ENCODE peak calls at places on chromosomes 6 and 20, in seven cellular contexts. One of them, this sample, is unnamed.

GRCh38 chr6:74280130-74280692 is 584.2 kb downstream of the CD109 start:
- DNase-seq in left cardiac atrium: no peak
- DNase-seq in BE2C: no peak
- DNase-seq in tibial artery: no peak
- DNase-seq in lung microvascular endothelial cell: peak; percentile 21
- DNase-seq in natural killer cell treated with Interleukin-12 subunit alpha and Interleukin-12 subunit beta and Interleukin-15 and Interleukin-18, amount 100 ng/mL, for 72 hours: no peak
- DNase-seq in stimulated activated naive CD8-positive, alpha-beta T cell treated with anti-CD3 and anti-CD28 coated beads, Interleukin-15, Interleukin-2, amounts not matched to agents 100 U/mL and 50 U/mL, for 24 hours: no peak
- DNase-seq in this sample: no peak

GRCh38 chr6:165245287-165245686 is 64.1 kb downstream of the C6orf118 start:
- DNase-seq in BE2C: no peak
- DNase-seq in natural killer cell treated with Interleukin-12 subunit alpha and Interleukin-12 subunit beta and Interleukin-15 and Interleukin-18, amount 100 ng/mL, for 72 hours: no peak
- DNase-seq in stimulated activated naive CD8-positive, alpha-beta T cell treated with anti-CD3 and anti-CD28 coated beads, Interleukin-15, Interleukin-2, amounts not matched to agents 100 U/mL and 50 U/mL, for 24 hours: no peak
- DNase-seq in lung microvascular endothelial cell: peak; percentile 49
- DNase-seq in tibial artery: no peak
- DNase-seq in left cardiac atrium: no peak
- DNase-seq in this sample: no peak

GRCh38 chr6:133991096-133991593 is 38.1 kb downstream of the TBPL1 start:
- DNase-seq in left cardiac atrium: no peak
- DNase-seq in BE2C: no peak
- DNase-seq in stimulated activated naive CD8-positive, alpha-beta T cell treated with anti-CD3 and anti-CD28 coated beads, Interleukin-15, Interleukin-2, amounts not matched to agents 100 U/mL and 50 U/mL, for 24 hours: no peak
- DNase-seq in tibial artery: no peak
- DNase-seq in natural killer cell treated with Interleukin-12 subunit alpha and Interleukin-12 subunit beta and Interleukin-15 and Interleukin-18, amount 100 ng/mL, for 72 hours: no peak
- DNase-seq in lung microvascular endothelial cell: peak; percentile 60
- DNase-seq in this sample: no peak

GRCh38 chr6:46390153-46390876 is 100.9 kb downstream of the RCAN2 start:
- DNase-seq in stimulated activated naive CD8-positive, alpha-beta T cell treated with anti-CD3 and anti-CD28 coated beads, Interleukin-15, Interleukin-2, amounts not matched to agents 100 U/mL and 50 U/mL, for 24 hours: no peak
- DNase-seq in natural killer cell treated with Interleukin-12 subunit alpha and Interleukin-12 subunit beta and Interleukin-15 and Interleukin-18, amount 100 ng/mL, for 72 hours: no peak
- DNase-seq in left cardiac atrium: no peak
- DNase-seq in tibial artery: no peak
- DNase-seq in lung microvascular endothelial cell: no peak
- DNase-seq in BE2C: no peak
- DNase-seq in this sample: no peak

GRCh38 chr6:168542301-168542700 is 101.3 kb downstream of the SMOC2 start:
- DNase-seq in left cardiac atrium: no peak
- DNase-seq in stimulated activated naive CD8-positive, alpha-beta T cell treated with anti-CD3 and anti-CD28 coated beads, Interleukin-15, Interleukin-2, amounts not matched to agents 100 U/mL and 50 U/mL, for 24 hours: no peak
- DNase-seq in tibial artery: no peak
- DNase-seq in lung microvascular endothelial cell: no peak
- DNase-seq in BE2C: no peak
- DNase-seq in natural killer cell treated with Interleukin-12 subunit alpha and Interleukin-12 subunit beta and Interleukin-15 and Interleukin-18, amount 100 ng/mL, for 72 hours: no peak
- DNase-seq in this sample: no peak

GRCh38 chr6:31495580-31495979 is 2.4 kb upstream of the MICB start:
- DNase-seq in BE2C: no peak
- DNase-seq in lung microvascular endothelial cell: no peak
- DNase-seq in stimulated activated naive CD8-positive, alpha-beta T cell treated with anti-CD3 and anti-CD28 coated beads, Interleukin-15, Interleukin-2, amounts not matched to agents 100 U/mL and 50 U/mL, for 24 hours: no peak
- DNase-seq in tibial artery: no peak
- DNase-seq in natural killer cell treated with Interleukin-12 subunit alpha and Interleukin-12 subunit beta and Interleukin-15 and Interleukin-18, amount 100 ng/mL, for 72 hours: no peak
- DNase-seq in left cardiac atrium: no peak
- DNase-seq in this sample: no peak

GRCh38 chr6:41723178-41723935 is 12.1 kb downstream of the TFEB start:
- DNase-seq in BE2C: peak; percentile 70
- DNase-seq in left cardiac atrium: peak; percentile 83
- DNase-seq in natural killer cell treated with Interleukin-12 subunit alpha and Interleukin-12 subunit beta and Interleukin-15 and Interleukin-18, amount 100 ng/mL, for 72 hours: peak; percentile 92
- DNase-seq in tibial artery: peak; percentile 80
- DNase-seq in lung microvascular endothelial cell: peak; percentile 20
- DNase-seq in stimulated activated naive CD8-positive, alpha-beta T cell treated with anti-CD3 and anti-CD28 coated beads, Interleukin-15, Interleukin-2, amounts not matched to agents 100 U/mL and 50 U/mL, for 24 hours: peak; percentile 43
- DNase-seq in this sample: peak; percentile 92

GRCh38 chr20:54633903-54634302 is 158.5 kb downstream of the DOK5 start:
- DNase-seq in BE2C: no peak
- DNase-seq in stimulated activated naive CD8-positive, alpha-beta T cell treated with anti-CD3 and anti-CD28 coated beads, Interleukin-15, Interleukin-2, amounts not matched to agents 100 U/mL and 50 U/mL, for 24 hours: no peak
- DNase-seq in natural killer cell treated with Interleukin-12 subunit alpha and Interleukin-12 subunit beta and Interleukin-15 and Interleukin-18, amount 100 ng/mL, for 72 hours: no peak
- DNase-seq in tibial artery: no peak
- DNase-seq in lung microvascular endothelial cell: no peak
- DNase-seq in left cardiac atrium: no peak
- DNase-seq in this sample: peak; percentile 69

GRCh38 chr6:40789143-40789764 is 202.1 kb upstream of the LRFN2 start:
- DNase-seq in BE2C: peak; percentile 26
- DNase-seq in natural killer cell treated with Interleukin-12 subunit alpha and Interleukin-12 subunit beta and Interleukin-15 and Interleukin-18, amount 100 ng/mL, for 72 hours: peak; percentile 64
- DNase-seq in stimulated activated naive CD8-positive, alpha-beta T cell treated with anti-CD3 and anti-CD28 coated beads, Interleukin-15, Interleukin-2, amounts not matched to agents 100 U/mL and 50 U/mL, for 24 hours: peak; percentile 14
- DNase-seq in tibial artery: no peak
- DNase-seq in left cardiac atrium: no peak
- DNase-seq in lung microvascular endothelial cell: peak; percentile 92
- DNase-seq in this sample: peak; percentile 37

GRCh38 chr6:170393807-170394399 is 87.3 kb downstream of the FAM120B start:
- DNase-seq in lung microvascular endothelial cell: no peak
- DNase-seq in BE2C: no peak
- DNase-seq in left cardiac atrium: no peak
- DNase-seq in natural killer cell treated with Interleukin-12 subunit alpha and Interleukin-12 subunit beta and Interleukin-15 and Interleukin-18, amount 100 ng/mL, for 72 hours: no peak
- DNase-seq in stimulated activated naive CD8-positive, alpha-beta T cell treated with anti-CD3 and anti-CD28 coated beads, Interleukin-15, Interleukin-2, amounts not matched to agents 100 U/mL and 50 U/mL, for 24 hours: peak; percentile 66
- DNase-seq in tibial artery: no peak
- DNase-seq in this sample: no peak

GRCh38 chr6:90107721-90108364 is 188.8 kb downstream of the BACH2 start:
- DNase-seq in tibial artery: no peak
- DNase-seq in BE2C: no peak
- DNase-seq in stimulated activated naive CD8-positive, alpha-beta T cell treated with anti-CD3 and anti-CD28 coated beads, Interleukin-15, Interleukin-2, amounts not matched to agents 100 U/mL and 50 U/mL, for 24 hours: peak; percentile 44
- DNase-seq in natural killer cell treated with Interleukin-12 subunit alpha and Interleukin-12 subunit beta and Interleukin-15 and Interleukin-18, amount 100 ng/mL, for 72 hours: no peak
- DNase-seq in left cardiac atrium: no peak
- DNase-seq in lung microvascular endothelial cell: no peak
- DNase-seq in this sample: no peak

GRCh38 chr6:169188051-169188863 is 65.4 kb downstream of the THBS2 start:
- DNase-seq in BE2C: no peak
- DNase-seq in lung microvascular endothelial cell: no peak
- DNase-seq in left cardiac atrium: no peak
- DNase-seq in natural killer cell treated with Interleukin-12 subunit alpha and Interleukin-12 subunit beta and Interleukin-15 and Interleukin-18, amount 100 ng/mL, for 72 hours: no peak
- DNase-seq in tibial artery: no peak
- DNase-seq in stimulated activated naive CD8-positive, alpha-beta T cell treated with anti-CD3 and anti-CD28 coated beads, Interleukin-15, Interleukin-2, amounts not matched to agents 100 U/mL and 50 U/mL, for 24 hours: no peak
- DNase-seq in this sample: no peak

GRCh38 chr20:11686900-11687543 is 230.7 kb upstream of the BTBD3 start:
- DNase-seq in stimulated activated naive CD8-positive, alpha-beta T cell treated with anti-CD3 and anti-CD28 coated beads, Interleukin-15, Interleukin-2, amounts not matched to agents 100 U/mL and 50 U/mL, for 24 hours: no peak
- DNase-seq in natural killer cell treated with Interleukin-12 subunit alpha and Interleukin-12 subunit beta and Interleukin-15 and Interleukin-18, amount 100 ng/mL, for 72 hours: no peak
- DNase-seq in tibial artery: no peak
- DNase-seq in left cardiac atrium: peak; percentile 34
- DNase-seq in BE2C: peak; percentile 14
- DNase-seq in lung microvascular endothelial cell: peak; percentile 5
- DNase-seq in this sample: no peak

GRCh38 chr20:52096117-52096516 is 95.5 kb downstream of the ZFP64 start:
- DNase-seq in BE2C: no peak
- DNase-seq in tibial artery: no peak
- DNase-seq in natural killer cell treated with Interleukin-12 subunit alpha and Interleukin-12 subunit beta and Interleukin-15 and Interleukin-18, amount 100 ng/mL, for 72 hours: no peak
- DNase-seq in stimulated activated naive CD8-positive, alpha-beta T cell treated with anti-CD3 and anti-CD28 coated beads, Interleukin-15, Interleukin-2, amounts not matched to agents 100 U/mL and 50 U/mL, for 24 hours: no peak
- DNase-seq in lung microvascular endothelial cell: no peak
- DNase-seq in left cardiac atrium: no peak
- DNase-seq in this sample: no peak

GRCh38 chr6:125596020-125596419 is 153.4 kb upstream of the HEY2 start:
- DNase-seq in left cardiac atrium: no peak
- DNase-seq in lung microvascular endothelial cell: no peak
- DNase-seq in BE2C: no peak
- DNase-seq in tibial artery: no peak
- DNase-seq in natural killer cell treated with Interleukin-12 subunit alpha and Interleukin-12 subunit beta and Interleukin-15 and Interleukin-18, amount 100 ng/mL, for 72 hours: no peak
- DNase-seq in stimulated activated naive CD8-positive, alpha-beta T cell treated with anti-CD3 and anti-CD28 coated beads, Interleukin-15, Interleukin-2, amounts not matched to agents 100 U/mL and 50 U/mL, for 24 hours: no peak
- DNase-seq in this sample: no peak

GRCh38 chr6:43575105-43575771 is 600 bp downstream of the XPO5 start:
- DNase-seq in BE2C: peak; percentile 54
- DNase-seq in tibial artery: peak; percentile 21
- DNase-seq in left cardiac atrium: no peak
- DNase-seq in natural killer cell treated with Interleukin-12 subunit alpha and Interleukin-12 subunit beta and Interleukin-15 and Interleukin-18, amount 100 ng/mL, for 72 hours: peak; percentile 77
- DNase-seq in lung microvascular endothelial cell: peak; percentile 47
- DNase-seq in stimulated activated naive CD8-positive, alpha-beta T cell treated with anti-CD3 and anti-CD28 coated beads, Interleukin-15, Interleukin-2, amounts not matched to agents 100 U/mL and 50 U/mL, for 24 hours: peak; percentile 62
- DNase-seq in this sample: no peak

GRCh38 chr20:36575066-36575743 is 1.8 kb downstream of the TGIF2 start:
- DNase-seq in lung microvascular endothelial cell: peak; percentile 36
- DNase-seq in stimulated activated naive CD8-positive, alpha-beta T cell treated with anti-CD3 and anti-CD28 coated beads, Interleukin-15, Interleukin-2, amounts not matched to agents 100 U/mL and 50 U/mL, for 24 hours: peak; percentile 27
- DNase-seq in tibial artery: no peak
- DNase-seq in BE2C: peak; percentile 91
- DNase-seq in natural killer cell treated with Interleukin-12 subunit alpha and Interleukin-12 subunit beta and Interleukin-15 and Interleukin-18, amount 100 ng/mL, for 72 hours: no peak
- DNase-seq in left cardiac atrium: peak; percentile 71
- DNase-seq in this sample: peak; percentile 50

GRCh38 chr6:33592595-33593413 is 12.7 kb upstream of the BAK1 start:
- DNase-seq in tibial artery: no peak
- DNase-seq in lung microvascular endothelial cell: no peak
- DNase-seq in natural killer cell treated with Interleukin-12 subunit alpha and Interleukin-12 subunit beta and Interleukin-15 and Interleukin-18, amount 100 ng/mL, for 72 hours: no peak
- DNase-seq in stimulated activated naive CD8-positive, alpha-beta T cell treated with anti-CD3 and anti-CD28 coated beads, Interleukin-15, Interleukin-2, amounts not matched to agents 100 U/mL and 50 U/mL, for 24 hours: peak; percentile 61
- DNase-seq in BE2C: no peak
- DNase-seq in left cardiac atrium: no peak
- DNase-seq in this sample: peak; percentile 75

GRCh38 chr20:41927189-41927588 is 309.0 kb upstream of the CHD6 start:
- DNase-seq in lung microvascular endothelial cell: no peak
- DNase-seq in natural killer cell treated with Interleukin-12 subunit alpha and Interleukin-12 subunit beta and Interleukin-15 and Interleukin-18, amount 100 ng/mL, for 72 hours: no peak
- DNase-seq in left cardiac atrium: no peak
- DNase-seq in tibial artery: no peak
- DNase-seq in stimulated activated naive CD8-positive, alpha-beta T cell treated with anti-CD3 and anti-CD28 coated beads, Interleukin-15, Interleukin-2, amounts not matched to agents 100 U/mL and 50 U/mL, for 24 hours: no peak
- DNase-seq in BE2C: no peak
- DNase-seq in this sample: no peak

GRCh38 chr6:36204068-36204753 is 7.7 kb downstream of the BRPF3 start:
- DNase-seq in lung microvascular endothelial cell: no peak
- DNase-seq in tibial artery: no peak
- DNase-seq in stimulated activated naive CD8-positive, alpha-beta T cell treated with anti-CD3 and anti-CD28 coated beads, Interleukin-15, Interleukin-2, amounts not matched to agents 100 U/mL and 50 U/mL, for 24 hours: peak; percentile 30
- DNase-seq in left cardiac atrium: no peak
- DNase-seq in BE2C: no peak
- DNase-seq in natural killer cell treated with Interleukin-12 subunit alpha and Interleukin-12 subunit beta and Interleukin-15 and Interleukin-18, amount 100 ng/mL, for 72 hours: peak; percentile 88
- DNase-seq in this sample: peak; percentile 47

GRCh38 chr6:41935190-41935569 is 6.4 kb downstream of the CCND3 start:
- DNase-seq in stimulated activated naive CD8-positive, alpha-beta T cell treated with anti-CD3 and anti-CD28 coated beads, Interleukin-15, Interleukin-2, amounts not matched to agents 100 U/mL and 50 U/mL, for 24 hours: no peak
- DNase-seq in BE2C: no peak
- DNase-seq in left cardiac atrium: no peak
- DNase-seq in tibial artery: no peak
- DNase-seq in natural killer cell treated with Interleukin-12 subunit alpha and Interleukin-12 subunit beta and Interleukin-15 and Interleukin-18, amount 100 ng/mL, for 72 hours: no peak
- DNase-seq in lung microvascular endothelial cell: no peak
- DNase-seq in this sample: no peak

GRCh38 chr6:137542713-137543112 is 48.5 kb upstream of the OLIG3 start:
- DNase-seq in lung microvascular endothelial cell: no peak
- DNase-seq in tibial artery: no peak
- DNase-seq in stimulated activated naive CD8-positive, alpha-beta T cell treated with anti-CD3 and anti-CD28 coated beads, Interleukin-15, Interleukin-2, amounts not matched to agents 100 U/mL and 50 U/mL, for 24 hours: no peak
- DNase-seq in BE2C: no peak
- DNase-seq in left cardiac atrium: no peak
- DNase-seq in natural killer cell treated with Interleukin-12 subunit alpha and Interleukin-12 subunit beta and Interleukin-15 and Interleukin-18, amount 100 ng/mL, for 72 hours: no peak
- DNase-seq in this sample: no peak

GRCh38 chr6:108653864-108654402 is 93.2 kb downstream of the FOXO3 start:
- DNase-seq in lung microvascular endothelial cell: peak; percentile 15
- DNase-seq in BE2C: no peak
- DNase-seq in tibial artery: peak; percentile 81
- DNase-seq in left cardiac atrium: peak; percentile 66
- DNase-seq in natural killer cell treated with Interleukin-12 subunit alpha and Interleukin-12 subunit beta and Interleukin-15 and Interleukin-18, amount 100 ng/mL, for 72 hours: no peak
- DNase-seq in stimulated activated naive CD8-positive, alpha-beta T cell treated with anti-CD3 and anti-CD28 coated beads, Interleukin-15, Interleukin-2, amounts not matched to agents 100 U/mL and 50 U/mL, for 24 hours: no peak
- DNase-seq in this sample: no peak

GRCh38 chr20:36959242-36959641 is 7.7 kb upstream of the SAMHD1 start:
- DNase-seq in lung microvascular endothelial cell: no peak
- DNase-seq in BE2C: no peak
- DNase-seq in tibial artery: no peak
- DNase-seq in stimulated activated naive CD8-positive, alpha-beta T cell treated with anti-CD3 and anti-CD28 coated beads, Interleukin-15, Interleukin-2, amounts not matched to agents 100 U/mL and 50 U/mL, for 24 hours: no peak
- DNase-seq in left cardiac atrium: no peak
- DNase-seq in natural killer cell treated with Interleukin-12 subunit alpha and Interleukin-12 subunit beta and Interleukin-15 and Interleukin-18, amount 100 ng/mL, for 72 hours: no peak
- DNase-seq in this sample: no peak

GRCh38 chr6:149015224-149015876 is 268.5 kb downstream of the UST start:
- DNase-seq in left cardiac atrium: no peak
- DNase-seq in tibial artery: no peak
- DNase-seq in stimulated activated naive CD8-positive, alpha-beta T cell treated with anti-CD3 and anti-CD28 coated beads, Interleukin-15, Interleukin-2, amounts not matched to agents 100 U/mL and 50 U/mL, for 24 hours: no peak
- DNase-seq in lung microvascular endothelial cell: no peak
- DNase-seq in natural killer cell treated with Interleukin-12 subunit alpha and Interleukin-12 subunit beta and Interleukin-15 and Interleukin-18, amount 100 ng/mL, for 72 hours: no peak
- DNase-seq in BE2C: no peak
- DNase-seq in this sample: no peak

GRCh38 chr6:118565317-118565960 is 17.3 kb downstream of the PLN start:
- DNase-seq in natural killer cell treated with Interleukin-12 subunit alpha and Interleukin-12 subunit beta and Interleukin-15 and Interleukin-18, amount 100 ng/mL, for 72 hours: no peak
- DNase-seq in lung microvascular endothelial cell: peak; percentile 41
- DNase-seq in tibial artery: no peak
- DNase-seq in stimulated activated naive CD8-positive, alpha-beta T cell treated with anti-CD3 and anti-CD28 coated beads, Interleukin-15, Interleukin-2, amounts not matched to agents 100 U/mL and 50 U/mL, for 24 hours: no peak
- DNase-seq in left cardiac atrium: no peak
- DNase-seq in BE2C: no peak
- DNase-seq in this sample: peak; percentile 63

GRCh38 chr6:85250586-85251216 is 199.2 kb upstream of the NT5E start:
- DNase-seq in stimulated activated naive CD8-positive, alpha-beta T cell treated with anti-CD3 and anti-CD28 coated beads, Interleukin-15, Interleukin-2, amounts not matched to agents 100 U/mL and 50 U/mL, for 24 hours: no peak
- DNase-seq in lung microvascular endothelial cell: peak; percentile 93
- DNase-seq in BE2C: no peak
- DNase-seq in natural killer cell treated with Interleukin-12 subunit alpha and Interleukin-12 subunit beta and Interleukin-15 and Interleukin-18, amount 100 ng/mL, for 72 hours: no peak
- DNase-seq in left cardiac atrium: no peak
- DNase-seq in tibial artery: no peak
- DNase-seq in this sample: no peak

GRCh38 chr20:16661738-16662137 is 68.1 kb upstream of the SNRPB2 start:
- DNase-seq in lung microvascular endothelial cell: peak; percentile 3
- DNase-seq in stimulated activated naive CD8-positive, alpha-beta T cell treated with anti-CD3 and anti-CD28 coated beads, Interleukin-15, Interleukin-2, amounts not matched to agents 100 U/mL and 50 U/mL, for 24 hours: no peak
- DNase-seq in natural killer cell treated with Interleukin-12 subunit alpha and Interleukin-12 subunit beta and Interleukin-15 and Interleukin-18, amount 100 ng/mL, for 72 hours: no peak
- DNase-seq in BE2C: no peak
- DNase-seq in tibial artery: no peak
- DNase-seq in left cardiac atrium: no peak
- DNase-seq in this sample: no peak

GRCh38 chr6:67629268-67629667 is 1005.8 kb upstream of the ADGRB3 start:
- DNase-seq in natural killer cell treated with Interleukin-12 subunit alpha and Interleukin-12 subunit beta and Interleukin-15 and Interleukin-18, amount 100 ng/mL, for 72 hours: no peak
- DNase-seq in left cardiac atrium: no peak
- DNase-seq in tibial artery: no peak
- DNase-seq in stimulated activated naive CD8-positive, alpha-beta T cell treated with anti-CD3 and anti-CD28 coated beads, Interleukin-15, Interleukin-2, amounts not matched to agents 100 U/mL and 50 U/mL, for 24 hours: no peak
- DNase-seq in lung microvascular endothelial cell: peak; percentile 1
- DNase-seq in BE2C: no peak
- DNase-seq in this sample: no peak

GRCh38 chr6:38997128-38997761 is 51.3 kb upstream of the GLP1R start:
- DNase-seq in stimulated activated naive CD8-positive, alpha-beta T cell treated with anti-CD3 and anti-CD28 coated beads, Interleukin-15, Interleukin-2, amounts not matched to agents 100 U/mL and 50 U/mL, for 24 hours: peak; percentile 60
- DNase-seq in natural killer cell treated with Interleukin-12 subunit alpha and Interleukin-12 subunit beta and Interleukin-15 and Interleukin-18, amount 100 ng/mL, for 72 hours: no peak
- DNase-seq in lung microvascular endothelial cell: peak; percentile 33
- DNase-seq in BE2C: peak; percentile 49
- DNase-seq in left cardiac atrium: peak; percentile 28
- DNase-seq in tibial artery: no peak
- DNase-seq in this sample: no peak

GRCh38 chr20:10463622-10464021 is 28.5 kb downstream of the SLX4IP start:
- DNase-seq in tibial artery: no peak
- DNase-seq in BE2C: no peak
- DNase-seq in left cardiac atrium: no peak
- DNase-seq in lung microvascular endothelial cell: no peak
- DNase-seq in stimulated activated naive CD8-positive, alpha-beta T cell treated with anti-CD3 and anti-CD28 coated beads, Interleukin-15, Interleukin-2, amounts not matched to agents 100 U/mL and 50 U/mL, for 24 hours: no peak
- DNase-seq in natural killer cell treated with Interleukin-12 subunit alpha and Interleukin-12 subunit beta and Interleukin-15 and Interleukin-18, amount 100 ng/mL, for 72 hours: no peak
- DNase-seq in this sample: no peak

GRCh38 chr6:91141352-91141751 is 554.5 kb upstream of the MAP3K7 start:
- DNase-seq in natural killer cell treated with Interleukin-12 subunit alpha and Interleukin-12 subunit beta and Interleukin-15 and Interleukin-18, amount 100 ng/mL, for 72 hours: no peak
- DNase-seq in stimulated activated naive CD8-positive, alpha-beta T cell treated with anti-CD3 and anti-CD28 coated beads, Interleukin-15, Interleukin-2, amounts not matched to agents 100 U/mL and 50 U/mL, for 24 hours: no peak
- DNase-seq in tibial artery: no peak
- DNase-seq in BE2C: no peak
- DNase-seq in lung microvascular endothelial cell: no peak
- DNase-seq in left cardiac atrium: no peak
- DNase-seq in this sample: no peak

GRCh38 chr20:826695-827323 is 6.7 kb upstream of the FAM110A start:
- DNase-seq in left cardiac atrium: peak; percentile 2
- DNase-seq in stimulated activated naive CD8-positive, alpha-beta T cell treated with anti-CD3 and anti-CD28 coated beads, Interleukin-15, Interleukin-2, amounts not matched to agents 100 U/mL and 50 U/mL, for 24 hours: no peak
- DNase-seq in BE2C: no peak
- DNase-seq in natural killer cell treated with Interleukin-12 subunit alpha and Interleukin-12 subunit beta and Interleukin-15 and Interleukin-18, amount 100 ng/mL, for 72 hours: no peak
- DNase-seq in lung microvascular endothelial cell: no peak
- DNase-seq in tibial artery: no peak
- DNase-seq in this sample: no peak

GRCh38 chr6:583116-583515 is 73.8 kb downstream of the HUS1B start:
- DNase-seq in tibial artery: no peak
- DNase-seq in lung microvascular endothelial cell: no peak
- DNase-seq in natural killer cell treated with Interleukin-12 subunit alpha and Interleukin-12 subunit beta and Interleukin-15 and Interleukin-18, amount 100 ng/mL, for 72 hours: no peak
- DNase-seq in BE2C: no peak
- DNase-seq in left cardiac atrium: no peak
- DNase-seq in stimulated activated naive CD8-positive, alpha-beta T cell treated with anti-CD3 and anti-CD28 coated beads, Interleukin-15, Interleukin-2, amounts not matched to agents 100 U/mL and 50 U/mL, for 24 hours: no peak
- DNase-seq in this sample: no peak

GRCh38 chr6:33297956-33298772 is 578 bp downstream of the RGL2 start:
- DNase-seq in tibial artery: peak; percentile 85
- DNase-seq in left cardiac atrium: peak; percentile 80
- DNase-seq in lung microvascular endothelial cell: peak; percentile 61
- DNase-seq in stimulated activated naive CD8-positive, alpha-beta T cell treated with anti-CD3 and anti-CD28 coated beads, Interleukin-15, Interleukin-2, amounts not matched to agents 100 U/mL and 50 U/mL, for 24 hours: peak; percentile 69
- DNase-seq in natural killer cell treated with Interleukin-12 subunit alpha and Interleukin-12 subunit beta and Interleukin-15 and Interleukin-18, amount 100 ng/mL, for 72 hours: no peak
- DNase-seq in BE2C: peak; percentile 44
- DNase-seq in this sample: peak; percentile 89

GRCh38 chr6:83879746-83880145 is 20.3 kb downstream of the CYB5R4 start:
- DNase-seq in natural killer cell treated with Interleukin-12 subunit alpha and Interleukin-12 subunit beta and Interleukin-15 and Interleukin-18, amount 100 ng/mL, for 72 hours: no peak
- DNase-seq in tibial artery: no peak
- DNase-seq in left cardiac atrium: no peak
- DNase-seq in lung microvascular endothelial cell: no peak
- DNase-seq in BE2C: no peak
- DNase-seq in stimulated activated naive CD8-positive, alpha-beta T cell treated with anti-CD3 and anti-CD28 coated beads, Interleukin-15, Interleukin-2, amounts not matched to agents 100 U/mL and 50 U/mL, for 24 hours: no peak
- DNase-seq in this sample: no peak

GRCh38 chr20:371755-372542 is 8.6 kb upstream of the TRIB3 start:
- DNase-seq in BE2C: no peak
- DNase-seq in left cardiac atrium: peak; percentile 84
- DNase-seq in lung microvascular endothelial cell: peak; percentile 76
- DNase-seq in stimulated activated naive CD8-positive, alpha-beta T cell treated with anti-CD3 and anti-CD28 coated beads, Interleukin-15, Interleukin-2, amounts not matched to agents 100 U/mL and 50 U/mL, for 24 hours: no peak
- DNase-seq in tibial artery: peak; percentile 43
- DNase-seq in natural killer cell treated with Interleukin-12 subunit alpha and Interleukin-12 subunit beta and Interleukin-15 and Interleukin-18, amount 100 ng/mL, for 72 hours: no peak
- DNase-seq in this sample: no peak

GRCh38 chr20:24647713-24648112 is 178.3 kb downstream of the SYNDIG1 start:
- DNase-seq in lung microvascular endothelial cell: no peak
- DNase-seq in BE2C: no peak
- DNase-seq in stimulated activated naive CD8-positive, alpha-beta T cell treated with anti-CD3 and anti-CD28 coated beads, Interleukin-15, Interleukin-2, amounts not matched to agents 100 U/mL and 50 U/mL, for 24 hours: no peak
- DNase-seq in left cardiac atrium: no peak
- DNase-seq in natural killer cell treated with Interleukin-12 subunit alpha and Interleukin-12 subunit beta and Interleukin-15 and Interleukin-18, amount 100 ng/mL, for 72 hours: no peak
- DNase-seq in tibial artery: no peak
- DNase-seq in this sample: no peak